ENCODE peak calls at places on chromosomes 13 and 19, in nine cellular contexts. E, S, G, W, U, Q, V, J and I are unnamed samples.

GRCh38 chr19:51016798-51017683 is 2.5 kb downstream of the KLK10 start:
- DNase-seq in E (no peak), S (peak; percentile 58), G (peak; percentile 34), W (peak; percentile 24), U (peak; percentile 83), Q (peak; percentile 54), V (peak; percentile 92), J (peak; percentile 68), I (peak; percentile 90)

GRCh38 chr13:27728271-27728670 is 64.0 kb upstream of the GSX1 start:
- DNase-seq in E (no peak), S (no peak), G (no peak), W (no peak), U (no peak), Q (no peak), V (peak; percentile 29), J (no peak), I (no peak)

GRCh38 chr13:76792680-76793334 is 93.4 kb downstream of the KCTD12 start:
- DNase-seq in E (no peak), S (no peak), G (no peak), W (no peak), U (no peak), Q (no peak), V (no peak), J (peak; percentile 47), I (no peak)

GRCh38 chr19:7705387-7706187 is 3.7 kb upstream of the FCER2 start:
- DNase-seq in E (no peak), S (no peak), G (peak; percentile 56), W (no peak), U (peak; percentile 86), Q (peak; percentile 55), V (no peak), J (no peak), I (no peak)

GRCh38 chr13:20702945-20703784 is at the start of gene IL17D:
- DNase-seq in E (no peak), S (peak; percentile 36), G (peak; percentile 25), W (no peak), U (peak; percentile 55), Q (peak; percentile 14), V (peak; percentile 45), J (peak; percentile 68), I (peak; percentile 32)

GRCh38 chr13:110425444-110425780 is 118.3 kb downstream of the COL4A2 start:
- DNase-seq in E (no peak), S (no peak), G (no peak), W (no peak), U (no peak), Q (no peak), V (no peak), J (no peak), I (no peak)

GRCh38 chr13:35025314-35025713 is 83.2 kb downstream of the NBEA start:
- DNase-seq in E (no peak), S (no peak), G (no peak), W (no peak), U (no peak), Q (no peak), V (no peak), J (no peak), I (no peak)

GRCh38 chr19:29084266-29084665 is 128.7 kb downstream of the UQCRFS1 start:
- DNase-seq in E (peak; percentile 53), S (no peak), G (no peak), W (no peak), U (peak; percentile 9), Q (no peak), V (peak; percentile 63), J (peak; percentile 58), I (peak; percentile 6)

GRCh38 chr13:110422913-110423688 is 116.0 kb downstream of the COL4A2 start:
- DNase-seq in E (no peak), S (no peak), G (no peak), W (no peak), U (no peak), Q (no peak), V (no peak), J (no peak), I (peak; percentile 29)

GRCh38 chr13:80379245-80379644 is 38.3 kb upstream of the SPRY2 start:
- DNase-seq in E (peak; percentile 9), S (no peak), G (no peak), W (no peak), U (no peak), Q (no peak), V (no peak), J (no peak), I (peak; percentile 50)

GRCh38 chr13:40681341-40682051 is 15.1 kb upstream of the FOXO1 start:
- DNase-seq in E (no peak), S (no peak), G (no peak), W (no peak), U (no peak), Q (no peak), V (no peak), J (no peak), I (no peak)

GRCh38 chr13:24074687-24075086 is 85.8 kb upstream of the SPATA13 start:
- DNase-seq in E (no peak), S (no peak), G (no peak), W (no peak), U (no peak), Q (no peak), V (no peak), J (no peak), I (no peak)

GRCh38 chr19:45450042-45450380 is 17.8 kb upstream of the FOSB start:
- DNase-seq in E (no peak), S (no peak), G (no peak), W (no peak), U (no peak), Q (no peak), V (no peak), J (no peak), I (no peak)